ENCODE peak calls at places on chromosomes 13 and 19, in eight cellular contexts. C is GM12865, G is lung microvascular endothelial cell, T is hepatic stellate cell, A is left cardiac atrium, N is HTR-8/SVneo, Y is brain pericyte, D is lower leg skin. I is an unnamed sample.

GRCh38 chr19:47723573-47723923 is 10.3 kb downstream of the EHD2 start:
- DNase-seq in T (no peak), G (no peak), N (no peak), D (peak), C (no peak), Y (no peak), A (peak), I (no peak)

GRCh38 chr19:13103585-13103923 is 896 bp upstream of the LYL1 start:
- DNase-seq in N (no peak), D (no peak), Y (no peak), T (no peak), C (no peak), G (no peak), A (no peak), I (no peak)

GRCh38 chr13:88085036-88085435 is 413.9 kb downstream of the SLITRK5 start:
- DNase-seq in N (no peak), D (no peak), Y (no peak), G (no peak), A (no peak), C (no peak), T (no peak), I (no peak)

GRCh38 chr19:7928741-7929701 is 3.1 kb upstream of the CTXN1 start:
- DNase-seq in D (no peak), Y (peak), N (peak), T (peak), A (peak), G (peak), C (peak), I (no peak)

GRCh38 chr13:41547253-41548000 is 90.1 kb downstream of the RGCC start:
- DNase-seq in A (no peak), N (no peak), C (no peak), G (no peak), T (no peak), D (peak), Y (no peak), I (no peak)

GRCh38 chr19:37931941-37932655 is 25.1 kb downstream of the SIPA1L3 start:
- DNase-seq in G (no peak), D (peak), A (peak), N (no peak), Y (no peak), C (peak), T (no peak), I (peak)

GRCh38 chr13:28035146-28035782 is 46.8 kb upstream of the URAD start:
- DNase-seq in Y (no peak), A (no peak), C (peak), T (no peak), G (no peak), N (no peak), D (no peak), I (no peak)

GRCh38 chr19:31438401-31439269 is 89.4 kb upstream of the TSHZ3 start:
- DNase-seq in N (no peak), C (no peak), D (no peak), A (no peak), Y (no peak), G (no peak), T (no peak), I (no peak)

GRCh38 chr13:40672310-40673060 is 6.0 kb upstream of the FOXO1 start:
- DNase-seq in C (no peak), N (peak), A (no peak), T (no peak), Y (no peak), G (peak), D (no peak), I (no peak)

I was measured in mesenteric fat pad.